ENCODE peak calls at places on chromosomes 13 and 19, in six cellular contexts. E is BJ; V is tibial nerve; G is effector CD4-positive, alpha-beta T cell; S is activated T-helper 1 cell treated with Interleukin-2 at 50 U/mL for 16 hours; N is CD4-positive, alpha-beta T cell. B is an unnamed sample.

GRCh38 chr13:73228546-73228945 is 169.7 kb downstream of the KLF5 start:
- DNase-seq in E (no peak), N (no peak), S (no peak), V (no peak), G (no peak), B (no peak)

GRCh38 chr13:113981611-113982295 is 7.9 kb upstream of the C13orf46 start:
- DNase-seq in G (no peak), N (no peak), V (no peak), E (no peak), S (no peak), B (peak)

GRCh38 chr19:44824758-44825157 is 15.9 kb downstream of the BCAM start:
- DNase-seq in S (no peak), G (no peak), N (no peak), V (no peak), E (no peak), B (no peak)

GRCh38 chr13:92320323-92320722 is 906.3 kb upstream of the GPC6 start:
- DNase-seq in E (no peak), V (no peak), N (no peak), S (no peak), G (no peak), B (no peak)

GRCh38 chr19:12994701-12995595 is at the start of gene NFIX:
- DNase-seq in S (peak), G (peak), E (no peak), N (peak), V (peak), B (peak)

GRCh38 chr13:76725211-76725610 is 161.0 kb downstream of the KCTD12 start:
- DNase-seq in G (no peak), S (no peak), V (no peak), E (peak), N (no peak), B (no peak)

GRCh38 chr13:35345992-35346391 is 130.5 kb downstream of the MAB21L1 start:
- DNase-seq in G (no peak), N (no peak), S (no peak), E (no peak), V (no peak), B (no peak)

GRCh38 chr13:97911311-97912138 is 42.0 kb upstream of the IPO5 start:
- DNase-seq in G (no peak), N (no peak), V (no peak), E (no peak), S (no peak), B (no peak)

GRCh38 chr13:41017744-41018582 is 1.2 kb downstream of the ELF1 start:
- DNase-seq in N (no peak), E (no peak), G (no peak), S (no peak), V (no peak), B (no peak)

GRCh38 chr13:33976965-33977364 is 159.0 kb downstream of the RFC3 start:
- DNase-seq in V (no peak), N (no peak), E (no peak), G (no peak), S (no peak), B (no peak)

GRCh38 chr19:2540646-2541454 is 64.9 kb downstream of the GADD45B start:
- DNase-seq in G (no peak), E (peak), S (no peak), V (peak), N (no peak), B (peak)

GRCh38 chr13:62747152-62747551 is 1331.5 kb upstream of the PCDH20 start:
- DNase-seq in E (no peak), V (no peak), N (no peak), G (no peak), S (no peak), B (no peak)

GRCh38 chr13:67281476-67281875 is 51.3 kb upstream of the PCDH9 start:
- DNase-seq in E (no peak), N (no peak), S (no peak), V (no peak), G (no peak), B (no peak)

GRCh38 chr19:46954502-46955004 is 65.1 kb upstream of the NPAS1 start:
- DNase-seq in E (no peak), N (no peak), G (no peak), S (no peak), V (no peak), B (no peak)

GRCh38 chr13:55727683-55728082 is 1413.0 kb upstream of the PRR20A start:
- DNase-seq in V (no peak), G (no peak), N (no peak), S (no peak), E (no peak), B (no peak)

GRCh38 chr19:3710265-3710812 is 2.2 kb downstream of the TJP3 start:
- DNase-seq in G (no peak), V (peak), E (no peak), S (no peak), N (no peak), B (peak)

GRCh38 chr13:46179576-46180368 is 2.2 kb downstream of the LCP1 start:
- DNase-seq in N (peak), E (no peak), V (peak), G (peak), S (peak), B (peak)

B was measured in psoas muscle.